ENCODE peak calls at places on chromosome 20, in nine cellular contexts. One of them, this sample, is unnamed.

GRCh38 chr20:31967830-31968249 is at the start of gene XKR7:
- DNase-seq in stomach: no peak
- DNase-seq in A549: no peak
- DNase-seq in transverse colon: no peak
- DNase-seq in adrenal gland: no peak
- DNase-seq in ovary: no peak
- DNase-seq in IMR-90: no peak
- DNase-seq in uterus: no peak
- DNase-seq in K562: peak
- DNase-seq in this sample: no peak

GRCh38 chr20:24795444-24795843 is 153.6 kb upstream of the CST7 start:
- DNase-seq in stomach: no peak
- DNase-seq in A549: no peak
- DNase-seq in transverse colon: no peak
- DNase-seq in adrenal gland: no peak
- DNase-seq in ovary: no peak
- DNase-seq in IMR-90: peak
- DNase-seq in uterus: no peak
- DNase-seq in K562: no peak
- DNase-seq in this sample: no peak

GRCh38 chr20:33262658-33263065 is 20.4 kb upstream of the BPIFB1 start:
- DNase-seq in stomach: peak
- DNase-seq in A549: peak
- DNase-seq in transverse colon: no peak
- DNase-seq in adrenal gland: peak
- DNase-seq in ovary: no peak
- DNase-seq in IMR-90: peak
- DNase-seq in uterus: no peak
- DNase-seq in K562: peak
- DNase-seq in this sample: no peak

GRCh38 chr20:25248501-25249172 is 752 bp downstream of the PYGB start:
- DNase-seq in stomach: peak
- DNase-seq in A549: no peak
- DNase-seq in transverse colon: peak
- DNase-seq in adrenal gland: no peak
- DNase-seq in ovary: peak
- DNase-seq in IMR-90: peak
- DNase-seq in uterus: peak
- DNase-seq in K562: peak
- DNase-seq in this sample: no peak

GRCh38 chr20:1784586-1784985 is 110.6 kb upstream of the SIRPA start:
- DNase-seq in stomach: no peak
- DNase-seq in A549: no peak
- DNase-seq in transverse colon: no peak
- DNase-seq in adrenal gland: no peak
- DNase-seq in ovary: no peak
- DNase-seq in IMR-90: no peak
- DNase-seq in uterus: no peak
- DNase-seq in K562: no peak
- DNase-seq in this sample: peak

GRCh38 chr20:43409041-43409913 is 48.4 kb upstream of the SRSF6 start:
- DNase-seq in stomach: no peak
- DNase-seq in A549: peak
- DNase-seq in transverse colon: no peak
- DNase-seq in adrenal gland: no peak
- DNase-seq in ovary: no peak
- DNase-seq in IMR-90: peak
- DNase-seq in uterus: no peak
- DNase-seq in K562: peak
- DNase-seq in this sample: peak

GRCh38 chr20:32649697-32650471 is 23.9 kb downstream of the C20orf203 start:
- DNase-seq in stomach: no peak
- DNase-seq in A549: no peak
- DNase-seq in transverse colon: no peak
- DNase-seq in adrenal gland: no peak
- DNase-seq in ovary: no peak
- DNase-seq in IMR-90: no peak
- DNase-seq in uterus: no peak
- DNase-seq in K562: no peak
- DNase-seq in this sample: no peak

GRCh38 chr20:58890454-58891075 is 38.0 kb downstream of the GNAS start:
- DNase-seq in stomach: peak
- DNase-seq in A549: peak
- DNase-seq in transverse colon: peak
- DNase-seq in adrenal gland: peak
- DNase-seq in ovary: peak
- DNase-seq in IMR-90: peak
- DNase-seq in uterus: peak
- DNase-seq in K562: no peak
- DNase-seq in this sample: no peak

DNA sequence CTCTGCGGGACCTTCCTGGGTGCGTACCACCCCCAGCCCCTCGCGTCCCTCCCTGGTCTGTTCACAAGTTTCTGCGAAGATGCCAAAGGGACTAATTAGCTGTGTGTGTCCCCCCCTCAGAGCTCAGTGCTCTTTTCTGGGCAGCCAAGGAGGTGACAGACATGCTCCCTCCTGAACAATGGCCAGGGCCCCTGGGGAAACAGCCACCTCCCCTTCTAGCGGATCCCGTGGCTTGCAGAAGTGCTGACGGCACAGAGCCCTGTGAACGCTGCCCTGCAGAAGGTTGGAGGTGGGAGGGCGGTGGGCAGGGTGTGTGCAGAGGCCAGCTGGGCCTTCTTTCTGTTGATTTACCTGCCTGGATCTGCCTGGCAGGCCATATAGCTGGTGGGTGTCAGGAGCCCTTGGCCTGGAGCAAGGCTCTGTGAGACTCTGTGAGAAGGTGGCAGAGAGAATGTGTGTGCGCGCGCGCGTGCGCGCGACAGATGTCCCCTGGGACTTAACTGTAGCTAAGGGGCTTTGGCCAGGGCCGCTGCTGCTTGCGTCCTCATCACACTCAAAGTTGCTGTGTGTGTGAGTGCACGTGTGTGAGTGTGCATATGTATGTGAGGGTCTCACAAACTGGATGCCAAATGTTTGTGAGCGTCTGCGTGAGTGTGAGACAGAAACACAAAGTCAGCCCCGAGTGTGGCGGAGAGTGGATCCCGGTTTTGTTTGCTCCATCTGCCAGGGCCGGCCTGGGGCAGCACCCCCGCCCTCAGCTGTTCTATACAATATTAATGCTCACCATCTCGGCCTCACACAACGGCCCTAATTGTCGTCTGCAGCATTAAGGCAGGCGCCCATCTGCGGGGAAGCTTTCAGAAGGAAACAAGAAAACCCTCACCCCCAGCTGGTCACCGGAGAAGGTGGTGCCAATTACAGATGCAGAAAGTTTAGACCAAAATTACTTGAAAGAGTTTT is 3.4 kb upstream of the MYT1 start:
- DNase-seq in stomach: no peak
- DNase-seq in A549: no peak
- DNase-seq in transverse colon: no peak
- DNase-seq in adrenal gland: no peak
- DNase-seq in ovary: no peak
- DNase-seq in IMR-90: no peak
- DNase-seq in uterus: no peak
- DNase-seq in K562: no peak
- DNase-seq in this sample: no peak
- H3K4me3 ChIP-seq in stomach: no peak
- H3K4me3 ChIP-seq in A549: no peak
- H3K4me3 ChIP-seq in transverse colon: no peak
- H3K4me3 ChIP-seq in adrenal gland: no peak
- H3K4me3 ChIP-seq in ovary: no peak
- H3K4me3 ChIP-seq in IMR-90: no peak
- H3K4me3 ChIP-seq in uterus: no peak
- H3K4me3 ChIP-seq in K562: no peak
- H3K4me3 ChIP-seq in this sample: no peak

GRCh38 chr20:44834693-44835092 is 24.3 kb upstream of the RIMS4 start:
- DNase-seq in stomach: no peak
- DNase-seq in A549: no peak
- DNase-seq in transverse colon: no peak
- DNase-seq in adrenal gland: no peak
- DNase-seq in ovary: no peak
- DNase-seq in IMR-90: no peak
- DNase-seq in uterus: no peak
- DNase-seq in K562: no peak
- DNase-seq in this sample: no peak

GRCh38 chr20:44837949-44838348 is 27.6 kb upstream of the RIMS4 start:
- DNase-seq in stomach: no peak
- DNase-seq in A549: no peak
- DNase-seq in transverse colon: no peak
- DNase-seq in adrenal gland: no peak
- DNase-seq in ovary: no peak
- DNase-seq in IMR-90: no peak
- DNase-seq in uterus: no peak
- DNase-seq in K562: no peak
- DNase-seq in this sample: peak

GRCh38 chr20:44836596-44837120 is 26.3 kb upstream of the RIMS4 start:
- DNase-seq in stomach: no peak
- DNase-seq in A549: no peak
- DNase-seq in transverse colon: no peak
- DNase-seq in adrenal gland: no peak
- DNase-seq in ovary: no peak
- DNase-seq in IMR-90: no peak
- DNase-seq in uterus: no peak
- DNase-seq in K562: no peak
- DNase-seq in this sample: peak

GRCh38 chr20:44833437-44833836 is 23.1 kb upstream of the RIMS4 start:
- DNase-seq in stomach: no peak
- DNase-seq in A549: no peak
- DNase-seq in transverse colon: no peak
- DNase-seq in adrenal gland: no peak
- DNase-seq in ovary: no peak
- DNase-seq in IMR-90: no peak
- DNase-seq in uterus: no peak
- DNase-seq in K562: no peak
- DNase-seq in this sample: peak

GRCh38 chr20:44835661-44836221 is 25.4 kb upstream of the RIMS4 start:
- DNase-seq in stomach: no peak
- DNase-seq in A549: no peak
- DNase-seq in transverse colon: no peak
- DNase-seq in adrenal gland: no peak
- DNase-seq in ovary: no peak
- DNase-seq in IMR-90: no peak
- DNase-seq in uterus: no peak
- DNase-seq in K562: no peak
- DNase-seq in this sample: peak
- H3K27ac ChIP-seq in stomach: no peak
- H3K27ac ChIP-seq in A549: no peak
- H3K27ac ChIP-seq in transverse colon: no peak
- H3K27ac ChIP-seq in adrenal gland: no peak
- H3K27ac ChIP-seq in ovary: no peak
- H3K27ac ChIP-seq in IMR-90: no peak
- H3K27ac ChIP-seq in uterus: no peak
- H3K27ac ChIP-seq in K562: no peak
- H3K27ac ChIP-seq in this sample: no peak

DNA sequence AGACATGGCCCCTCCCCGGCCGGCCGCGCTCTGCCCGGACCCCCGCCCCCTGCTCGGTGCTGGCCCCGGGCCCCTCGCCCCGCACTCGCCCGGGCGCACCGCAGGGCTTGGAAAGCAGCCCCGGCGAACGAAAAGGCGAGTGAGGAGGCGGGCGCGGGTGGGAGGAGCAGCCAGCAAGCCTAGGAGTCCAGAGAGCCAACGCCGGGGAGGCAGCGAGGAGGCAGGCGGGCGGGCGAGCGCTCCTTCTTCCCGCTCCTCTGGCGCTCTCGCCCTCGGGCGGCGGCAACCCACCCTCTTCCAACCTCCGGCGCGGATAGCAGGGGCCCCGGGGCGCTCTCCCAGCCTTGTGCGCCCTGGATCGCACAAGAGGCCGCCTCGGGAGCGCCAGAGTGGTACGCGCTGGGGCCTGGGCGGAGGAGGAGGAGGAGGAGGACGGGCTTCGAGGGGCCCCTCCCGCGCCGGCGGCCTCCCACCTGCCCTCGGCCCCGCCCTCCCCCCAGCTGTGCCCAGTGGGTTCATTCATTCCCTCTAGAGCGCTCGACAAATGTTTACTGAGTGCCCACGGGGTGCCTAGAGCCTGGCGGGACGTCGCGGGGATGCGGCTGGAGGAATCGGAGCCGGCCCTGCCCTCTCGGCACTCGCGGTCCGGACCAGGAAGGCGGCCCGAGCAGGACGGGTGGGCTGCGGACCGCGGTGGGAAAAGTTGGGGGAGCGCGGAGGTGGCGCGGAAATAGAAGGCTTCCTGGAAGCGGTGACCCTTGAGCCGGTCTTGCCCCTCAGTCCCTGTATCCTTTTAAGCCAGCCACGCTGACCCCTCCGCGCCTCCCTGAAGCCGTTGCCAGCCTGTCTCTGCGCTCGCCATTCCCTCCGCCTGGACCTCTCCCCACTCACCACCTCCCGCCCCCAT is at the start of gene BMP7:
- DNase-seq in stomach: no peak
- DNase-seq in A549: peak
- DNase-seq in transverse colon: no peak
- DNase-seq in adrenal gland: no peak
- DNase-seq in ovary: no peak
- DNase-seq in IMR-90: no peak
- DNase-seq in uterus: no peak
- DNase-seq in K562: no peak
- DNase-seq in this sample: no peak
- TF ChIP-seq POLR2A in stomach: no peak
- TF ChIP-seq POLR2A in A549: no peak
- TF ChIP-seq POLR2A in transverse colon: no peak
- TF ChIP-seq POLR2A in adrenal gland: no peak
- TF ChIP-seq POLR2A in ovary: no peak
- TF ChIP-seq POLR2A in IMR-90: no peak
- TF ChIP-seq POLR2A in uterus: no peak
- TF ChIP-seq POLR2A in K562: no peak
- TF ChIP-seq POLR2A in this sample: no peak

GRCh38 chr20:62387993-62388635 is 1.2 kb downstream of the RPS21 start:
- DNase-seq in stomach: no peak
- DNase-seq in A549: no peak
- DNase-seq in transverse colon: no peak
- DNase-seq in adrenal gland: no peak
- DNase-seq in ovary: no peak
- DNase-seq in IMR-90: no peak
- DNase-seq in uterus: no peak
- DNase-seq in K562: no peak
- DNase-seq in this sample: no peak

GRCh38 chr20:62387219-62387913 is 463 bp downstream of the RPS21 start:
- DNase-seq in stomach: no peak
- DNase-seq in A549: no peak
- DNase-seq in transverse colon: no peak
- DNase-seq in adrenal gland: no peak
- DNase-seq in ovary: no peak
- DNase-seq in IMR-90: no peak
- DNase-seq in uterus: no peak
- DNase-seq in K562: peak
- DNase-seq in this sample: no peak

GRCh38 chr20:62390306-62391164 is 3.6 kb downstream of the RPS21 start:
- DNase-seq in stomach: no peak
- DNase-seq in A549: no peak
- DNase-seq in transverse colon: no peak
- DNase-seq in adrenal gland: no peak
- DNase-seq in ovary: no peak
- DNase-seq in IMR-90: no peak
- DNase-seq in uterus: no peak
- DNase-seq in K562: no peak
- DNase-seq in this sample: no peak

GRCh38 chr20:62389601-62390087 is 2.7 kb downstream of the RPS21 start:
- DNase-seq in stomach: no peak
- DNase-seq in A549: no peak
- DNase-seq in transverse colon: no peak
- DNase-seq in adrenal gland: no peak
- DNase-seq in ovary: no peak
- DNase-seq in IMR-90: no peak
- DNase-seq in uterus: no peak
- DNase-seq in K562: no peak
- DNase-seq in this sample: no peak

GRCh38 chr20:62388839-62389600 is 2.1 kb downstream of the RPS21 start:
- DNase-seq in stomach: no peak
- DNase-seq in A549: no peak
- DNase-seq in transverse colon: no peak
- DNase-seq in adrenal gland: no peak
- DNase-seq in ovary: no peak
- DNase-seq in IMR-90: no peak
- DNase-seq in uterus: no peak
- DNase-seq in K562: no peak
- DNase-seq in this sample: no peak
- H3K4me3 ChIP-seq in stomach: no peak
- H3K4me3 ChIP-seq in A549: no peak
- H3K4me3 ChIP-seq in transverse colon: no peak
- H3K4me3 ChIP-seq in adrenal gland: no peak
- H3K4me3 ChIP-seq in ovary: no peak
- H3K4me3 ChIP-seq in IMR-90: no peak
- H3K4me3 ChIP-seq in uterus: no peak
- H3K4me3 ChIP-seq in K562: peak
- H3K4me3 ChIP-seq in this sample: no peak